ENCODE peak calls at places on chromosome 10, in four cellular contexts. V is HCT116, C is A549, L is fibroblast of lung. T is an unnamed sample.

GRCh38 chr10:810351-810846 is 120.9 kb upstream of the DIP2C start:
- DNase-seq in V (no peak), L (peak), C (no peak), T (no peak)

GRCh38 chr10:123637326-123637880 is 28.8 kb upstream of the GPR26 start:
- DNase-seq in C (no peak), V (peak), L (no peak), T (no peak)

GRCh38 chr10:79246606-79247275 is 100.5 kb upstream of the PPIF start:
- DNase-seq in L (peak), V (no peak), C (no peak), T (no peak)

GRCh38 chr10:43383204-43383971 is 12.0 kb downstream of the FXYD4 start:
- DNase-seq in C (no peak), L (no peak), V (no peak), T (no peak)

GRCh38 chr10:85188770-85189484 is 860.5 kb downstream of the CCSER2 start:
- DNase-seq in C (no peak), L (no peak), V (no peak), T (no peak)

GRCh38 chr10:79038841-79039201 is 29.9 kb upstream of the ZMIZ1 start:
- DNase-seq in V (no peak), C (no peak), L (peak), T (no peak)

GRCh38 chr10:95242581-95243317 is 48.1 kb downstream of the PDLIM1 start:
- DNase-seq in C (peak), L (peak), V (no peak), T (no peak)

GRCh38 chr10:48470893-48471805 is 133.7 kb downstream of the ARHGAP22 start:
- DNase-seq in L (peak), C (no peak), V (no peak), T (no peak)

GRCh38 chr10:30581779-30582380 is 47.7 kb downstream of the LYZL2 start:
- DNase-seq in V (peak), C (peak), L (peak), T (no peak)

GRCh38 chr10:22986771-22987542 is 59.1 kb downstream of the ARMC3 start:
- DNase-seq in L (peak), C (peak), V (peak), T (peak)

GRCh38 chr10:103528551-103528950 is 35.0 kb downstream of the NEURL1 start:
- DNase-seq in C (no peak), L (no peak), V (no peak), T (no peak)

GRCh38 chr10:3465406-3465891 is 292.9 kb upstream of the PITRM1 start:
- DNase-seq in C (no peak), V (no peak), L (no peak), T (no peak)
- H3K4me2 ChIP-seq in C (peak), V (no peak), L (no peak), T (no peak)

DNA sequence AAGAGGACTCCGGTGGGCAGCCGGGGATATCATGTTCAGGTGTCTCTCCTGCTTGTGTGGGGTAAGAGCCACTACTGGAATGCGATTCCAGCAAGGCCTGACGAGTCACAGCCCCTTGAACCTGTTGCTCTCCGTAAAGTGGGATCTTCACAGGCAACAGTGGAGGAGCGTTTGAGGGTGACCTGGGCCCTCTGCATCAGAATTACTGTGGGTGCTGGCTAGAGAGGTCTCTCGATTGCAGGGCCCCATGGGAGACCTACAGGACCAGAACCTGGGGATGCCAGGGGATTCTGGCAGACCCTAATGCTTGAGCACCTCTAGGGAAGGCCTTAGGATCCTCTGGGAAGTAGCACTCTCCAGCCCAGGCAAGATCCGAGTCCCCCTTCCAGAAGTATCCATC is 4.4 kb downstream of the MGMT start:
- DNase-seq in L (no peak), V (no peak), C (no peak), T (no peak)
- H3K4me2 ChIP-seq in L (no peak), V (no peak), C (no peak), T (no peak)

GRCh38 chr10:110932505-110933180 is 13.2 kb downstream of the SHOC2 start:
- DNase-seq in C (no peak), V (no peak), L (peak), T (no peak)
- H3K4me2 ChIP-seq in C (no peak), V (peak), L (no peak), T (no peak)

GRCh38 chr10:69220510-69220909 is 378 bp downstream of the HKDC1 start:
- DNase-seq in L (no peak), C (peak), V (no peak), T (no peak)

GRCh38 chr10:69220041-69220451 is at the start of gene HKDC1:
- DNase-seq in L (no peak), V (no peak), C (peak), T (no peak)

GRCh38 chr10:69223028-69223342 is 2.9 kb downstream of the HKDC1 start:
- DNase-seq in V (no peak), L (no peak), C (no peak), T (no peak)

GRCh38 chr10:69224862-69225657 is 4.9 kb downstream of the HKDC1 start:
- DNase-seq in L (no peak), V (no peak), C (no peak), T (no peak)

DNA sequence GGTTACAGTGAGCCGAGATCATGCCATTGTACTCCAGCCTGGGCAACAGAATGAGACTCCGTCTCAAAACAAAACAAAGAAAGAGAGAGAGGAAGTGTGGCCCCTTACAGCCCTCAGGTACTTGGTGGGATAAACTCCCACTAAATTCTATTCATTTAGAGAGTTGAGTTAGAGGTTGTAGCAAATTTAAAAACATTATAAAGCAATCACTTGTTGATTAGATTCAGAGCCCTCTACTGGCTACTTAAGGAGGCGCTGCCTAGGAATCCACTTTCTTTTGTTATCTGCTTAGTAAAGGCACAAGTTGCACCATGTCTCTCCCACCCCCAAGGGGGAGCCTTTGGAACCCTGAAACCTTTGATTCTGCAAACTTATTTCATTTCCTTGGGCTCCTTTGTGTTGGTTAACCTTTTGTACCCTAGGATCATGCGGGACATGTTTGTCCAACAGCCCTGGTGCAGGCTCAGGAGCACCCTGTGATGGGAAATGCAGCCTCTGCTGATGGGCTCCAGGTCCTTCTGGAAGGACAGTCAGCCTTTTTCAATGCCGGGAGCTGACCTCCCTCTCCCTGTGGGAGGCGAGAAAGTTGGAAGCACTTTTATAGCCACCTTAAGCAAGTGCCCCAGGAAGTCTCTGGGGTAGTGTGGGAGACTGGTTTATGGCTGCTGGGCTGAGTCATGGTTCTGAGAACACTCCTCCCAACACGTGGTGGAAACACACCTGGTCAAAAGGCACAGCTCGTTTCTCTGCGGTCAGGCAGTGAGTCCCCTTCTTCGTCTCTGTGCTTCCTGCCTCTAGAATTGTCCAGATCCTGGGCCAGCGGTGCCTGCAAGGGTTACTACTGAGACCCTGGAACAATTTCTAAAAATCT is 2.3 kb downstream of the HKDC1 start:
- DNase-seq in C (peak), V (peak), L (peak), T (peak)
- H3K4me2 ChIP-seq in C (peak), V (peak), L (no peak), T (peak)

GRCh38 chr10:97572214-97572989 is at the start of gene ANKRD2:
- DNase-seq in V (peak), L (peak), C (peak), T (no peak)
- H3K4me2 ChIP-seq in V (peak), L (no peak), C (peak), T (no peak)

GRCh38 chr10:60003709-60004191 is 97.4 kb upstream of the CCDC6 start:
- DNase-seq in V (no peak), L (no peak), C (no peak), T (no peak)
- H3K4me2 ChIP-seq in V (no peak), L (no peak), C (no peak), T (no peak)

GRCh38 chr10:96656839-96657238 is 63.5 kb downstream of the PIK3AP1 start:
- DNase-seq in C (no peak), L (no peak), V (no peak), T (no peak)
- H3K4me2 ChIP-seq in C (no peak), L (no peak), V (no peak), T (no peak)

GRCh38 chr10:93383562-93383981 is 98.6 kb downstream of the MYOF start:
- DNase-seq in C (no peak), V (no peak), L (peak), T (no peak)
- H3K4me2 ChIP-seq in C (peak), V (peak), L (peak), T (no peak)

DNA sequence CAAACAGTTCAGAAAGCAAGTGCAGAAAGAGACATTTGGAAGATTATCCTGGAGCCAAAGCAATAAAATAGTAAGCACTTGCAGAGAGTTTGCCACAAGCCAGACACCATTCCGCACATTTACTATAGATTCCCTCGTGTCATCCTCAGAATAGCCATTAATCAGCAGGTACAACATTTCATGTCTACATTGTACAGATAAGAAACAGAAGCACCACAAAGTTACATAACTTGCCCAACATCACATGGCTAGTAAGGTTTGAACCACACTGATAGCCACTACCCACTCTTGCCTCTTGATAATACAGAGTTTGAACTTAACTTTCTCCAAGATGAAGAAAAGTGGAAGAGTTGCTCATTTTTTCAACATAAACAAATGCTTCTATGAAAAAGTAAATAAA is 40.6 kb upstream of the GHITM start:
- DNase-seq in V (no peak), C (no peak), L (no peak), T (no peak)
- H3K4me2 ChIP-seq in V (no peak), C (no peak), L (no peak), T (no peak)

DNA sequence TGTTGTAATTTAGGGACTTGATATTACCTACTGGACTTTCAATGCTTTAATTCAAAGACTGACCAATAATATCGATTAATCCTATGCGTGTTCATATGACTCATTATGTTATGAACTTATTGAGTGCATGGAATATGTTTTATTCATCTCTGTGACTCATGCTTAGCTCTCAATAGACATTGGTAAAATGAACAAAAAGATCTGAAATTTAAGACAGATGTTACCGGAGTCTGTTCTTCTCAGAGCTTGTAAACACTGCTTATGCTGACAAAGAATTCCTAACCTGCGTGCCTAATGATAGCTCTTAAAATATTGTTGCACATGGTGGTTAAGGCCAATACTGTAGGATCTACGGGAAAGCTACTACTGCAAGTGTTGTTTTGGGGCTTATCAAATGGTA is 131.5 kb upstream of the ACBD5 start:
- DNase-seq in V (no peak), L (no peak), C (no peak), T (no peak)
- H3K4me2 ChIP-seq in V (no peak), L (no peak), C (no peak), T (no peak)